ENCODE peak calls at places on chromosome 16, in seven cellular contexts. One of them, this sample, is unnamed.

GRCh38 chr16:9034056-9034455 is 57.4 kb upstream of the HAPSTR1 start:
- DNase-seq in HFFc6: no peak
- DNase-seq in astrocyte: no peak
- DNase-seq in heart left ventricle: no peak
- DNase-seq in CD8-positive, alpha-beta T cell: no peak
- DNase-seq in cardiac muscle cell: no peak
- DNase-seq in esophagus muscularis mucosa: no peak
- DNase-seq in this sample: no peak

GRCh38 chr16:49463529-49463928 is 89.9 kb downstream of the C16orf78 start:
- DNase-seq in heart left ventricle: no peak
- DNase-seq in astrocyte: no peak
- DNase-seq in HFFc6: no peak
- DNase-seq in cardiac muscle cell: no peak
- DNase-seq in CD8-positive, alpha-beta T cell: peak
- DNase-seq in esophagus muscularis mucosa: peak
- DNase-seq in this sample: peak

GRCh38 chr16:7372095-7372494 is 39.5 kb downstream of the RBFOX1 start:
- DNase-seq in esophagus muscularis mucosa: no peak
- DNase-seq in CD8-positive, alpha-beta T cell: no peak
- DNase-seq in heart left ventricle: no peak
- DNase-seq in cardiac muscle cell: no peak
- DNase-seq in astrocyte: no peak
- DNase-seq in HFFc6: no peak
- DNase-seq in this sample: no peak

GRCh38 chr16:4021070-4021779 is 95.0 kb downstream of the ADCY9 start:
- DNase-seq in esophagus muscularis mucosa: no peak
- DNase-seq in HFFc6: no peak
- DNase-seq in CD8-positive, alpha-beta T cell: no peak
- DNase-seq in heart left ventricle: no peak
- DNase-seq in cardiac muscle cell: no peak
- DNase-seq in astrocyte: no peak
- DNase-seq in this sample: peak

GRCh38 chr16:48123104-48123788 is 32.5 kb downstream of the ABCC12 start:
- DNase-seq in esophagus muscularis mucosa: no peak
- DNase-seq in CD8-positive, alpha-beta T cell: no peak
- DNase-seq in astrocyte: peak
- DNase-seq in cardiac muscle cell: no peak
- DNase-seq in HFFc6: peak
- DNase-seq in heart left ventricle: no peak
- DNase-seq in this sample: no peak

GRCh38 chr16:24921229-24921628 is 75.5 kb downstream of the SLC5A11 start:
- DNase-seq in heart left ventricle: no peak
- DNase-seq in astrocyte: no peak
- DNase-seq in esophagus muscularis mucosa: no peak
- DNase-seq in cardiac muscle cell: no peak
- DNase-seq in CD8-positive, alpha-beta T cell: no peak
- DNase-seq in HFFc6: no peak
- DNase-seq in this sample: no peak

GRCh38 chr16:11797957-11798299 is 870 bp upstream of the ZC3H7A start:
- DNase-seq in esophagus muscularis mucosa: no peak
- DNase-seq in astrocyte: no peak
- DNase-seq in HFFc6: no peak
- DNase-seq in cardiac muscle cell: no peak
- DNase-seq in CD8-positive, alpha-beta T cell: no peak
- DNase-seq in heart left ventricle: no peak
- DNase-seq in this sample: no peak

GRCh38 chr16:19415461-19415860 is 2.2 kb upstream of the TMC5 start:
- DNase-seq in esophagus muscularis mucosa: no peak
- DNase-seq in CD8-positive, alpha-beta T cell: no peak
- DNase-seq in heart left ventricle: no peak
- DNase-seq in HFFc6: no peak
- DNase-seq in astrocyte: no peak
- DNase-seq in cardiac muscle cell: no peak
- DNase-seq in this sample: no peak

GRCh38 chr16:74623214-74623842 is 16.4 kb upstream of the GLG1 start:
- DNase-seq in CD8-positive, alpha-beta T cell: no peak
- DNase-seq in esophagus muscularis mucosa: no peak
- DNase-seq in cardiac muscle cell: peak
- DNase-seq in astrocyte: peak
- DNase-seq in heart left ventricle: no peak
- DNase-seq in HFFc6: peak
- DNase-seq in this sample: no peak

GRCh38 chr16:60815865-60816264 is 1220.4 kb downstream of the CDH8 start:
- DNase-seq in astrocyte: no peak
- DNase-seq in esophagus muscularis mucosa: no peak
- DNase-seq in HFFc6: no peak
- DNase-seq in cardiac muscle cell: no peak
- DNase-seq in heart left ventricle: no peak
- DNase-seq in CD8-positive, alpha-beta T cell: no peak
- DNase-seq in this sample: no peak

GRCh38 chr16:11181889-11182279 is 74.1 kb downstream of the SOCS1 start:
- DNase-seq in heart left ventricle: no peak
- DNase-seq in CD8-positive, alpha-beta T cell: no peak
- DNase-seq in astrocyte: peak
- DNase-seq in esophagus muscularis mucosa: no peak
- DNase-seq in HFFc6: no peak
- DNase-seq in cardiac muscle cell: no peak
- DNase-seq in this sample: peak

GRCh38 chr16:19067349-19068236 is at the start of gene COQ7:
- DNase-seq in astrocyte: peak
- DNase-seq in heart left ventricle: peak
- DNase-seq in CD8-positive, alpha-beta T cell: peak
- DNase-seq in cardiac muscle cell: peak
- DNase-seq in esophagus muscularis mucosa: peak
- DNase-seq in HFFc6: peak
- DNase-seq in this sample: peak

GRCh38 chr16:57186630-57187507 is 740 bp downstream of the RSPRY1 start:
- DNase-seq in heart left ventricle: no peak
- DNase-seq in CD8-positive, alpha-beta T cell: no peak
- DNase-seq in astrocyte: peak
- DNase-seq in cardiac muscle cell: peak
- DNase-seq in HFFc6: peak
- DNase-seq in esophagus muscularis mucosa: no peak
- DNase-seq in this sample: no peak

GRCh38 chr16:15618392-15618791 is 24.6 kb downstream of the MARF1 start:
- DNase-seq in astrocyte: peak
- DNase-seq in esophagus muscularis mucosa: no peak
- DNase-seq in heart left ventricle: no peak
- DNase-seq in cardiac muscle cell: no peak
- DNase-seq in HFFc6: peak
- DNase-seq in CD8-positive, alpha-beta T cell: no peak
- DNase-seq in this sample: no peak

GRCh38 chr16:15996432-15997109 is 47.2 kb downstream of the ABCC1 start:
- DNase-seq in astrocyte: peak
- DNase-seq in heart left ventricle: no peak
- DNase-seq in esophagus muscularis mucosa: no peak
- DNase-seq in HFFc6: peak
- DNase-seq in cardiac muscle cell: no peak
- DNase-seq in CD8-positive, alpha-beta T cell: no peak
- DNase-seq in this sample: peak

GRCh38 chr16:10266809-10267208 is 84.6 kb upstream of the GRIN2A start:
- DNase-seq in esophagus muscularis mucosa: no peak
- DNase-seq in astrocyte: no peak
- DNase-seq in HFFc6: no peak
- DNase-seq in heart left ventricle: no peak
- DNase-seq in CD8-positive, alpha-beta T cell: no peak
- DNase-seq in cardiac muscle cell: no peak
- DNase-seq in this sample: no peak

GRCh38 chr16:54540525-54541180 is 254.1 kb upstream of the IRX3 start:
- DNase-seq in CD8-positive, alpha-beta T cell: no peak
- DNase-seq in cardiac muscle cell: no peak
- DNase-seq in heart left ventricle: no peak
- DNase-seq in HFFc6: no peak
- DNase-seq in astrocyte: no peak
- DNase-seq in esophagus muscularis mucosa: no peak
- DNase-seq in this sample: peak

GRCh38 chr16:17304124-17304813 is 166.5 kb downstream of the XYLT1 start:
- DNase-seq in esophagus muscularis mucosa: no peak
- DNase-seq in HFFc6: no peak
- DNase-seq in CD8-positive, alpha-beta T cell: no peak
- DNase-seq in heart left ventricle: no peak
- DNase-seq in astrocyte: peak
- DNase-seq in cardiac muscle cell: no peak
- DNase-seq in this sample: no peak

GRCh38 chr16:30875881-30876791 is 17.7 kb downstream of the BCL7C start:
- DNase-seq in HFFc6: no peak
- DNase-seq in CD8-positive, alpha-beta T cell: no peak
- DNase-seq in astrocyte: no peak
- DNase-seq in esophagus muscularis mucosa: no peak
- DNase-seq in heart left ventricle: no peak
- DNase-seq in cardiac muscle cell: peak
- DNase-seq in this sample: no peak

GRCh38 chr16:86884256-86884655 is 305.9 kb downstream of the FOXL1 start:
- DNase-seq in heart left ventricle: no peak
- DNase-seq in CD8-positive, alpha-beta T cell: no peak
- DNase-seq in astrocyte: no peak
- DNase-seq in cardiac muscle cell: no peak
- DNase-seq in esophagus muscularis mucosa: no peak
- DNase-seq in HFFc6: no peak
- DNase-seq in this sample: no peak

GRCh38 chr16:73202176-73202729 is 154.3 kb upstream of the ZFHX3 start:
- DNase-seq in CD8-positive, alpha-beta T cell: no peak
- DNase-seq in HFFc6: peak
- DNase-seq in heart left ventricle: no peak
- DNase-seq in astrocyte: peak
- DNase-seq in cardiac muscle cell: no peak
- DNase-seq in esophagus muscularis mucosa: no peak
- DNase-seq in this sample: no peak

GRCh38 chr16:72989203-72989991 is 58.5 kb downstream of the ZFHX3 start:
- DNase-seq in esophagus muscularis mucosa: no peak
- DNase-seq in HFFc6: peak
- DNase-seq in astrocyte: peak
- DNase-seq in CD8-positive, alpha-beta T cell: no peak
- DNase-seq in heart left ventricle: no peak
- DNase-seq in cardiac muscle cell: no peak
- DNase-seq in this sample: no peak

GRCh38 chr16:28491080-28491969 is 549 bp downstream of the CLN3 start:
- DNase-seq in HFFc6: peak
- DNase-seq in esophagus muscularis mucosa: peak
- DNase-seq in cardiac muscle cell: peak
- DNase-seq in CD8-positive, alpha-beta T cell: no peak
- DNase-seq in astrocyte: peak
- DNase-seq in heart left ventricle: peak
- DNase-seq in this sample: peak
- TF ChIP-seq CTCF in HFFc6: peak
- TF ChIP-seq CTCF in esophagus muscularis mucosa: peak
- TF ChIP-seq CTCF in cardiac muscle cell: peak
- TF ChIP-seq CTCF in CD8-positive, alpha-beta T cell: no peak
- TF ChIP-seq CTCF in astrocyte: no peak
- TF ChIP-seq CTCF in heart left ventricle: no peak
- TF ChIP-seq CTCF in this sample: no peak

DNA sequence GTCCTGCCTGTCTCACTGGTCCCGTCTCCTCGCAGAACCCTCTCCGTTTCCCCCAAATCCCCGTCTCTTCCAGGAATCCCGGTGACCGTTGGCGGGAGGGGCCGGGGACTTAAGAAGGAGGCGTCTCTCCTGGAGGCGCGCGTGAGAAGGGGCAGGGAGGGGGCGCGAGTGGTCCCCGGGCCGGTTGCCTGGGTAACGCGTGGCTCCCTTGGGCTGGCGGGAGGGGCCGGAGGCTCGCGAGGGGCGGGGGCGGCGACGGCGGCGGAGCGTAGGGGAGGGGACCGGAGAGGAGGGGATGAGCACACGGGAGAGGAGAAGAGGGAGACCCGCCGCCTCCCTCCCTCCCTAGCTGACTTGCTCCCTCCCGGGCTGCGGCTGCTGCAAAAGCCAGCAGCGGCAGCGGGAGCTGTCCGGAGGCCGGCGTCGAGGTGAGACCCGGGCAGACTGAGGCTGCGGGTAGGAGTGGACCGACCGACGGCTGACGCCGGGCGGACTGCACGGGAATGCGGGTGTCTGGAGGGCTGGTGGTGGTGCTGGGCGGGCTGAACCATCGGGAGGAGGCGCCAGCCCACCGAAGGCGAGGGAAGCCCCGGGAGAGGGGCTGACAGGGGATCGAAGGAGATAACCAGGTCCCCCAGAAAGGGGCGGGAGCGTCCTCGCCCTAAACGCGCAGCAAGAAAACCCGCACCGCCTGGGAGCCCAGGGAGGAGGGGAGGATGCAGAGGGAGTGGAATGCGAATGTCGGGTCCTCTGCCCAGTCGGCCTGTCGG is at the start of gene PRRT2:
- DNase-seq in esophagus muscularis mucosa: no peak
- DNase-seq in CD8-positive, alpha-beta T cell: no peak
- DNase-seq in cardiac muscle cell: peak
- DNase-seq in HFFc6: no peak
- DNase-seq in heart left ventricle: peak
- DNase-seq in astrocyte: no peak
- DNase-seq in this sample: peak
- TF ChIP-seq CTCF in esophagus muscularis mucosa: no peak
- TF ChIP-seq CTCF in CD8-positive, alpha-beta T cell: no peak
- TF ChIP-seq CTCF in cardiac muscle cell: no peak
- TF ChIP-seq CTCF in HFFc6: no peak
- TF ChIP-seq CTCF in heart left ventricle: no peak
- TF ChIP-seq CTCF in astrocyte: no peak
- TF ChIP-seq CTCF in this sample: no peak

DNA sequence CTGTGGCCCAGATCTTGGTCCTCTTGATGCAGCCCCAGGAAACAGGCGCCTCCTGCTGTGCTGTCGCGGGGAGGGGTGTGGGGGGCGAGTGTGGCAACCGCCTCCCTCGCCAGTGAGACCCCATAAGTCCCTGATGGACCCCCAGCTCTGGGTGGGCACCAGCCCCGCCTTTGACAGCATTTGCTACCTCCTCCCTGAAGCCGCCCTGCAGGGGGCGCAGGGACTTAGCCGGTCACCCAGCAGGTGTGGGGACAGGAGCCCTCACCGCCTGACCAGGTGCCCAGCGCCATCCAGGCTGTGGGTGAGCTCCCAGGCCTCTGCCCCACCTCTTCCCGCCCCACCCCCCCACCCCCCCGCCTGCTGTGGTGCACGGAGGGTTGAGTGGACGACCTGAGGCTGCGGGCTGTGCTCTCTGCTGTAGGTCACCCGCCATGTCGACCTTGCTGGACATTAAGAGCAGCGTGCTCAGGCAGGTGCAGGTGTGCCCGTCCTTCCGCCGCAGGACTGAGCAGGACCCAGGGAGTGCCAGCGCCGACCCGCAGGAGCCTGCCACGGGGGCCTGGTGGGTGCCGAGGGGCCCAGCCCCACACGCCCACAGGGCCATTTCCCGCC is 4.8 kb downstream of the BAIAP3 start:
- DNase-seq in cardiac muscle cell: peak
- DNase-seq in esophagus muscularis mucosa: no peak
- DNase-seq in HFFc6: no peak
- DNase-seq in CD8-positive, alpha-beta T cell: no peak
- DNase-seq in astrocyte: no peak
- DNase-seq in heart left ventricle: no peak
- DNase-seq in this sample: no peak
- TF ChIP-seq CTCF in cardiac muscle cell: peak
- TF ChIP-seq CTCF in esophagus muscularis mucosa: no peak
- TF ChIP-seq CTCF in HFFc6: peak
- TF ChIP-seq CTCF in CD8-positive, alpha-beta T cell: no peak
- TF ChIP-seq CTCF in astrocyte: no peak
- TF ChIP-seq CTCF in heart left ventricle: peak
- TF ChIP-seq CTCF in this sample: peak

DNA sequence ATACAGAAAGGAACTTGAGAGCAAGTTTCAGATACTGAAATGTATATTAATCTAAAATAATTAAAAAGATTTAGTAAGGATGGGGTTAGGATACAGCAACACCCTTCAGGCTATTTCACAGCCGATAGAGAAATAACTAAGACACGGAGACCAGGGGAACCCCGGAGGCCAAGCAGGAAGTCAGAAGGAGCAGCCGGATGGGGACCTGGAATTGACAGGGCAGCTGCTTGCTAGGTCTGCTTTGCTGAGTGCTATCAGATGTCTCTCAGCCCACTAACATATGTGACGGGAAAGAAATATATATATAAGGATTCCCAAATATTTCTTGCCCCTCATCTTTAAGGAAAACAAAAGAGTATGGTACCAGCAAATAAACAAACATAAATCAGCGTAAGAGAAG is 154.1 kb upstream of the CDH5 start:
- DNase-seq in cardiac muscle cell: no peak
- DNase-seq in esophagus muscularis mucosa: peak
- DNase-seq in CD8-positive, alpha-beta T cell: no peak
- DNase-seq in heart left ventricle: no peak
- DNase-seq in astrocyte: no peak
- DNase-seq in HFFc6: no peak
- DNase-seq in this sample: no peak
- TF ChIP-seq CTCF in cardiac muscle cell: no peak
- TF ChIP-seq CTCF in esophagus muscularis mucosa: no peak
- TF ChIP-seq CTCF in CD8-positive, alpha-beta T cell: no peak
- TF ChIP-seq CTCF in heart left ventricle: no peak
- TF ChIP-seq CTCF in astrocyte: no peak
- TF ChIP-seq CTCF in HFFc6: no peak
- TF ChIP-seq CTCF in this sample: no peak

This sample was measured in left lung.